ENCODE peak calls at places on chromosomes 6 and 20, in six cellular contexts. T is thyroid gland, M is heart left ventricle, S is Peyer's patch, P is A549, W is endothelial cell of umbilical vein. L is an unnamed sample.

GRCh38 chr6:145814035-145814500 is 527 bp downstream of the FBXO30 start:
- DNase-seq in T (peak), P (peak), M (peak), S (no peak), W (no peak), L (peak)

GRCh38 chr6:1786455-1787108 is 176.9 kb downstream of the FOXC1 start:
- DNase-seq in W (peak), M (no peak), S (no peak), T (no peak), P (no peak), L (no peak)

GRCh38 chr6:71028236-71028876 is 71.5 kb upstream of the B3GAT2 start:
- DNase-seq in T (no peak), M (no peak), P (no peak), W (no peak), S (no peak), L (no peak)

GRCh38 chr20:17654649-17655285 is 27.3 kb downstream of the RRBP1 start:
- DNase-seq in M (peak), P (no peak), S (peak), W (peak), T (peak), L (no peak)

GRCh38 chr6:51531623-51532022 is 555.8 kb downstream of the PKHD1 start:
- DNase-seq in M (no peak), T (no peak), S (no peak), W (no peak), P (no peak), L (no peak)

GRCh38 chr6:36735110-36735971 is 37.7 kb downstream of the RAB44 start:
- DNase-seq in W (peak), T (peak), M (peak), P (no peak), S (no peak), L (peak)

GRCh38 chr20:57309544-57310115 is 20.0 kb upstream of the SPO11 start:
- DNase-seq in P (no peak), S (no peak), W (no peak), T (no peak), M (no peak), L (no peak)

GRCh38 chr6:79421707-79422484 is 115.3 kb downstream of the LCA5 start:
- DNase-seq in W (peak), S (no peak), T (peak), P (peak), M (no peak), L (no peak)

GRCh38 chr6:33028220-33028849 is 18.9 kb upstream of the HLA-DOA start:
- DNase-seq in M (no peak), S (no peak), W (no peak), T (no peak), P (no peak), L (no peak)

GRCh38 chr6:33030245-33030644 is 20.9 kb upstream of the HLA-DOA start:
- DNase-seq in P (no peak), W (no peak), M (no peak), S (no peak), T (no peak), L (no peak)

GRCh38 chr6:33034554-33034953 is 25.2 kb upstream of the HLA-DOA start:
- DNase-seq in W (no peak), S (no peak), T (no peak), M (no peak), P (no peak), L (no peak)

GRCh38 chr6:33029297-33030184 is 20.1 kb upstream of the HLA-DOA start:
- DNase-seq in P (no peak), T (peak), M (no peak), S (peak), W (no peak), L (no peak)
- TF ChIP-seq POLR2A in P (no peak), T (no peak), M (no peak), S (peak), W (no peak), L (peak)

GRCh38 chr6:118892248-118893094 is 1.5 kb upstream of the ASF1A start:
- DNase-seq in W (peak), T (no peak), S (no peak), M (no peak), P (no peak), L (no peak)
- H3K27ac ChIP-seq in W (peak), T (peak), S (peak), M (peak), P (no peak), L (peak)

DNA sequence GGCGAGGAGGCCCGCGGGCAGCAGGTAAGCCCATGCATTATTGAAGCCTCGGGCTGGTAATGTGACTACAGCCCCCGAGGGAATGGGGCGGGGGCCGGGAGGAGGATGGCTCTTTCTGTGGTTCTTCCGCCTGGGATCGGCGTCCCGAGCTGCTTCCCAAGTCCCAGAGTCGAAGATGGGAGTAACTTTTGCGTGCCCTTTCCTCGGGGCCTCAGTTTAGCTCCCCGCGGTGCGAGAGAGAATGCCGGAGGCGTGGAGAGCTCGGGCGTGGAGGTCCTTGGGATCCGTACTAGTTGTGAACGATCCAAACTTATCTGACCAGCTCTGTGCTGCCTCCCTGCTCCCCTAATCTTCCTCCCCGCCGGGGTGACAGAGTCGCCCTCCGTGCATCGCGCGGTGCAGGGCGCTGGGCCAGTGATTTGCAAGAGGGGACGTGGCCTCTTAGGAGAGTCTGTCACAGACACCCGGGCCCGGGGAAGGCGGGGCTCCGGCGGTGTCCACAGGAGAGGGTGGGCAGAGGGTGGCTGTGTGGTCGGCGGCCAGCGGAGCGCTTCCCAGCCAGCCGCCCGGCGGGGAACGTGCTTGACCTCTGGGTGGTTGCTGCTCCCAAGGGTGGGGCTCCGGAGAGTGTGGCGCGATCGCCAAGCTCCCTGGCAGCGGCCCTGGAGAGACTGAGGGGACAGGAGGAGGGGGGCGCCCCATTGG is 815 bp downstream of the UTRN start:
- DNase-seq in T (peak), P (peak), S (peak), W (peak), M (peak), L (peak)
- TF ChIP-seq POLR2A in T (peak), P (no peak), S (peak), W (peak), M (peak), L (peak)

GRCh38 chr6:23306251-23306950 is 737.0 kb downstream of the HDGFL1 start:
- DNase-seq in S (no peak), P (no peak), W (no peak), M (no peak), T (no peak), L (no peak)
- H3K27ac ChIP-seq in S (no peak), P (no peak), W (no peak), M (no peak), T (no peak), L (no peak)

GRCh38 chr6:32190054-32190945 is at the start of gene PBX2:
- DNase-seq in P (peak), M (peak), S (peak), W (peak), T (peak), L (peak)
- TF ChIP-seq POLR2A in P (peak), M (peak), S (peak), W (peak), T (peak), L (peak)

L was measured in right lobe of liver.